ENCODE peak calls at places on chromosomes 6 and 20, in five cellular contexts. A is CD8-positive, alpha-beta T cell; J is LHCN-M2; M is cardiac fibroblast; W is vagina. Y is an unnamed sample.

GRCh38 chr6:88380618-88381288 is 214.6 kb upstream of the CNR1 start:
- DNase-seq in A (no peak), J (no peak), M (peak; percentile 26), W (no peak), Y (peak; percentile 34)

GRCh38 chr6:169895000-169895759 is 143.8 kb downstream of the ERMARD start:
- DNase-seq in A (no peak), J (no peak), M (no peak), W (peak; percentile 58), Y (no peak)

GRCh38 chr6:40308533-40309306 is 278.4 kb downstream of the LRFN2 start:
- DNase-seq in A (peak; percentile 6), J (peak; percentile 0), M (peak; percentile 51), W (no peak), Y (peak; percentile 43)

GRCh38 chr6:105431226-105431625 is 28.3 kb upstream of the PREP start:
- DNase-seq in A (no peak), J (peak; percentile 72), M (peak; percentile 71), W (no peak), Y (peak; percentile 73)

GRCh38 chr6:387293-387694 is 4.3 kb upstream of the IRF4 start:
- DNase-seq in A (no peak), J (no peak), M (peak; percentile 14), W (no peak), Y (no peak)

GRCh38 chr6:20700375-20700774 is 166.1 kb downstream of the CDKAL1 start:
- DNase-seq in A (no peak), J (peak; percentile 21), M (no peak), W (no peak), Y (no peak)

GRCh38 chr6:6788394-6789020 is 200.0 kb downstream of the LY86 start:
- DNase-seq in A (no peak), J (peak; percentile 9), M (peak; percentile 14), W (no peak), Y (peak; percentile 30)

GRCh38 chr6:36337814-36338213 is 1.1 kb upstream of the BNIP5 start:
- DNase-seq in A (no peak), J (no peak), M (no peak), W (no peak), Y (no peak)

GRCh38 chr6:156396791-156397418 is 380.3 kb upstream of the ARID1B start:
- DNase-seq in A (no peak), J (no peak), M (no peak), W (no peak), Y (no peak)

GRCh38 chr6:30893666-30894065 is 9.3 kb downstream of the DDR1 start:
- DNase-seq in A (no peak), J (no peak), M (no peak), W (no peak), Y (no peak)

GRCh38 chr6:137717074-137718073 is 149.7 kb upstream of the TNFAIP3 start:
- DNase-seq in A (peak; percentile 72), J (peak; percentile 72), M (no peak), W (no peak), Y (no peak)

GRCh38 chr6:151012321-151013294 is 147.1 kb downstream of the MTHFD1L start:
- DNase-seq in A (no peak), J (no peak), M (peak; percentile 27), W (no peak), Y (peak; percentile 88)

GRCh38 chr20:51985013-51985415 is 182.7 kb upstream of the SALL4 start:
- DNase-seq in A (no peak), J (peak; percentile 90), M (peak; percentile 97), W (no peak), Y (peak; percentile 96)

GRCh38 chr6:143125455-143125854 is 64.8 kb downstream of the AIG1 start:
- DNase-seq in A (no peak), J (peak; percentile 45), M (no peak), W (no peak), Y (no peak)

GRCh38 chr6:118720125-118720473 is 68.7 kb upstream of the CEP85L start:
- DNase-seq in A (no peak), J (no peak), M (no peak), W (no peak), Y (no peak)

GRCh38 chr6:128731249-128732165 is 151.4 kb upstream of the LAMA2 start:
- DNase-seq in A (no peak), J (peak; percentile 67), M (peak; percentile 70), W (no peak), Y (peak; percentile 69)

GRCh38 chr6:73116330-73116729 is 109.0 kb downstream of the KHDC1L start:
- DNase-seq in A (no peak), J (no peak), M (no peak), W (no peak), Y (no peak)

GRCh38 chr6:89080281-89081128 is at the start of gene PNRC1:
- DNase-seq in A (peak; percentile 100), J (peak; percentile 98), M (peak; percentile 100), W (peak; percentile 100), Y (peak; percentile 99)

GRCh38 chr6:130967502-130968469 is 95.3 kb downstream of the EPB41L2 start:
- DNase-seq in A (no peak), J (peak; percentile 75), M (peak; percentile 48), W (no peak), Y (peak; percentile 63)

GRCh38 chr6:148335582-148335981 is 7.1 kb upstream of the SASH1 start:
- DNase-seq in A (no peak), J (no peak), M (peak; percentile 52), W (no peak), Y (no peak)

GRCh38 chr6:47145212-47145611 is 103.1 kb upstream of the ADGRF1 start:
- DNase-seq in A (no peak), J (no peak), M (peak; percentile 43), W (no peak), Y (no peak)

GRCh38 chr20:4087923-4088322 is 72.6 kb upstream of the RNF24 start:
- DNase-seq in A (no peak), J (peak; percentile 48), M (no peak), W (no peak), Y (no peak)

GRCh38 chr20:32019156-32019510 is 8.9 kb downstream of the CCM2L start:
- DNase-seq in A (no peak), J (no peak), M (no peak), W (no peak), Y (no peak)

GRCh38 chr6:45697605-45698004 is 318.1 kb downstream of the CLIC5 start:
- DNase-seq in A (no peak), J (peak; percentile 100), M (peak; percentile 89), W (peak; percentile 65), Y (no peak)

GRCh38 chr20:19889011-19889953 is 127.9 kb upstream of the NAA20 start:
- DNase-seq in A (no peak), J (peak; percentile 63), M (peak; percentile 86), W (no peak), Y (peak; percentile 97)

GRCh38 chr6:96563853-96564252 is 925 bp downstream of the FHL5 start:
- DNase-seq in A (no peak), J (no peak), M (no peak), W (no peak), Y (no peak)

GRCh38 chr20:49483706-49484101 is 1.2 kb upstream of the KCNB1 start:
- DNase-seq in A (no peak), J (no peak), M (no peak), W (no peak), Y (no peak)

GRCh38 chr6:13404115-13404891 is 76.0 kb upstream of the TBC1D7 start:
- DNase-seq in A (no peak), J (peak; percentile 66), M (peak; percentile 75), W (no peak), Y (peak; percentile 83)

GRCh38 chr20:57560554-57561355 is at the start of gene PCK1:
- DNase-seq in A (no peak), J (no peak), M (peak; percentile 15), W (no peak), Y (no peak)